ENCODE peak calls at places on chromosomes 7 and 10, in ten cellular contexts. K is CD8-positive, alpha-beta T cell; R is cardiac muscle cell; Y is heart left ventricle; I is MM.1S; T is naive thymus-derived CD4-positive, alpha-beta T cell; C is lung; U is uterus; V is small intestine; M is transverse colon. N is an unnamed sample.

GRCh38 chr7:101882595-101883564 is 65.5 kb downstream of the CUX1 start:
- DNase-seq in K (no peak), R (peak; percentile 100), Y (peak; percentile 94), I (no peak), T (no peak), C (peak; percentile 88), U (peak; percentile 91), V (peak; percentile 91), M (peak; percentile 85), N (no peak)

GRCh38 chr7:138608292-138608691 is 92.9 kb downstream of the SVOPL start:
- DNase-seq in K (no peak), R (peak; percentile 66), Y (no peak), I (no peak), T (no peak), C (no peak), U (no peak), V (no peak), M (no peak), N (no peak)

GRCh38 chr7:44278451-44279161 is 46.8 kb downstream of the CAMK2B start:
- DNase-seq in K (no peak), R (no peak), Y (peak; percentile 23), I (no peak), T (no peak), C (no peak), U (peak; percentile 5), V (no peak), M (peak; percentile 3), N (no peak)

GRCh38 chr7:5595545-5596045 is 172.0 kb upstream of the TNRC18 start:
- DNase-seq in K (no peak), R (no peak), Y (peak; percentile 58), I (no peak), T (peak; percentile 25), C (no peak), U (no peak), V (no peak), M (no peak), N (peak; percentile 19)

GRCh38 chr7:108099650-108100049 is 30.5 kb downstream of the LAMB4 start:
- DNase-seq in K (no peak), R (no peak), Y (no peak), I (no peak), T (no peak), C (no peak), U (no peak), V (no peak), M (no peak), N (no peak)

GRCh38 chr7:143239822-143240221 is 18.0 kb downstream of the TAS2R40 start:
- DNase-seq in K (no peak), R (peak; percentile 57), Y (no peak), I (no peak), T (no peak), C (no peak), U (no peak), V (no peak), M (no peak), N (no peak)

GRCh38 chr7:72101444-72101843 is 310.7 kb downstream of the CALN1 start:
- DNase-seq in K (no peak), R (no peak), Y (no peak), I (no peak), T (no peak), C (no peak), U (no peak), V (no peak), M (no peak), N (no peak)

GRCh38 chr10:7400068-7400824 is 10.6 kb downstream of the SFMBT2 start:
- DNase-seq in K (no peak), R (no peak), Y (peak; percentile 75), I (no peak), T (no peak), C (no peak), U (no peak), V (no peak), M (no peak), N (no peak)

GRCh38 chr10:132207536-132208488 is 21.1 kb downstream of the DPYSL4 start:
- DNase-seq in K (no peak), R (no peak), Y (peak; percentile 60), I (no peak), T (no peak), C (no peak), U (no peak), V (no peak), M (no peak), N (no peak)

GRCh38 chr10:13709931-13710690 is 123.3 kb downstream of the PRPF18 start:
- DNase-seq in K (no peak), R (peak; percentile 38), Y (peak; percentile 51), I (no peak), T (no peak), C (no peak), U (no peak), V (no peak), M (no peak), N (no peak)

GRCh38 chr10:13707156-13707881 is 120.6 kb downstream of the PRPF18 start:
- DNase-seq in K (no peak), R (peak; percentile 96), Y (peak; percentile 93), I (no peak), T (peak; percentile 33), C (peak; percentile 69), U (peak; percentile 80), V (peak; percentile 62), M (peak; percentile 75), N (no peak)

GRCh38 chr10:13706604-13707003 is 119.8 kb downstream of the PRPF18 start:
- DNase-seq in K (no peak), R (no peak), Y (no peak), I (no peak), T (no peak), C (no peak), U (no peak), V (no peak), M (peak; percentile 20), N (no peak)

GRCh38 chr10:13706175-13706574 is 119.4 kb downstream of the PRPF18 start:
- DNase-seq in K (no peak), R (no peak), Y (no peak), I (no peak), T (no peak), C (no peak), U (no peak), V (no peak), M (no peak), N (no peak)

DNA sequence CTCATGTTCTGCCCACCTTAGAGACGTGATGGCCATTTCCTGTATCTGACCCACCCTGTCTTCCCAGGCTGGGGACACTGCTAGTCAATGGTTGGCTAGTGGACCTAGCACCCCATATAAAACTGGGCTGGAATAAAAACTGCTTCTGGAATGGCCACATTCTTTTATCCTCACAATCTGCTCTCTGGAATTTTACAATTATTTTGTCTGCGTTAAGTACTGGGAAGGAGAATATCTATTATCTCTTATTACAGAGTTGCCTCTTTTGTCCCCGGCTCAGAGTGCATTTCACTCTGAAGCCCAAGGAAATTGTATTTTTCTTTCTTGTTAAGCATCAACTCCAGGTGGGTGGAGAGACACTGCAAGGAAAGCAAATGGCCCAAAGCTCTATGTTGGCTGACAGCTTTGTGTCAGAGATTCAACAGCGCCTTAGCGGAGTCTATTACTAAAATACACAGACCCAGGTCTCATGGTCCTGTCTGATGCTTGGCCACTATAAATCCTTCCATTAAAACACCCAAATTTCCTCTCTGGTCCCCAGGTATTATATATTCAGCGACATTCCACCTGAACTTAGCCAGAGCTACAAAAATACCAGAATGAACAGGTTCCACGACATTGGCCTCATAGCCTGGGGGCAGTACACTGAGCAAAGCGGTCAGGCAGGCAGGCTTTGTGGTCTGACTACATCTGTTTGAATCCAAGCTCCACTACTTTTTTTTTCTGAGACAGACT is 121.7 kb downstream of the PRPF18 start:
- DNase-seq in K (no peak), R (no peak), Y (no peak), I (no peak), T (no peak), C (no peak), U (no peak), V (no peak), M (no peak), N (no peak)
- H3K4me1 ChIP-seq in K (peaks cover 9% of the 10 kb centered on the region), R (peaks cover 17% of the 10 kb centered on the region), Y (peaks cover 94% of the 10 kb centered on the region), I (no peaks in the 10 kb centered on the region), T (no peaks in the 10 kb centered on the region), C (peaks cover 17% of the 10 kb centered on the region), U (no peaks in the 10 kb centered on the region), V (no peaks in the 10 kb centered on the region), M (peaks cover 38% of the 10 kb centered on the region), N (peaks cover 12% of the 10 kb centered on the region)

DNA sequence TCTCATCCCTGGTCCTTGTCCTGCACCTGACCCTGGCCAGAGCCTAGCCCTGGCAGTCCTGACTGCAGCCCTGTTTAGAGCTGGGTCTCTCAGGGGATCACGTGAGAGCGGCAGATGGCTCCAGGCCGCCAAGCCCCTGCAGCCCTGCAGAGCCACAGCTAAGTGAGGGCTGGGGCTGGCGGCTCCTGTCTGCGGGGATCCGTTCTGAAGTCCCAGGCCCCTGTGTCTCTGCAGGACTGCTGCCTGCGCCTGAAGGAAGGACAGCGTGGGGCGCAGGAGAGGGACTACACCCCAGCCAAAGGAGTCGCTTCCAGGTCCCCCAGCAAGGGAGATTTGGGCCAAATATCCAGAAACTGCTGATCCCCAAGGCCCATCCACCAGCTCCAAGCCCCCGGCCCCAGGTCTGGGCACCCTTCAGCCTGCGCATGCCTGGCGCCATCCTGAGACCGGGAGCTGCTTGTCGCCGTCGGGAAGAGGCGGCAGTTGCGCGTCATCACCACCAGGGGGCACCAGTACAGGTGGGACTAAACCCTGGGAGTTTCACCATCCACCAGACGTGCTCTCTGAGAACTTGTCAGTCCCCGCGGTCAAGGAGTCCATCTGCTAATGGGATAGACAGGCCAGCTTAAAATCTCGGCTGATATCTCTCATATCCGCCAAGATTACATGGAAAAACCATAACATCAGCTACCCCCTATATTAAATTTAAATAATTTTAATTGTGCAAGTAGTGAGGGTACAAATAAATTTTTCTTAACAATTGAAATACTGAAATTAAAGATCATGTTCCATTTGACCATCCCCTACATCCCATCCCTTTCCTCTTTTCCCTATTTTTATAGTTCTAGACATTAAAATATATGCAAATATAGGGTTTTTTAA is 25.1 kb upstream of the GHRHR start:
- DNase-seq in K (peak; percentile 19), R (peak; percentile 78), Y (peak; percentile 85), I (peak; percentile 74), T (peak; percentile 41), C (peak; percentile 86), U (peak; percentile 79), V (peak; percentile 83), M (peak; percentile 91), N (peak; percentile 62)
- H3K27ac ChIP-seq in K (no peak overlapping the region), R (peak overlapping the region; percentile 58), Y (no peak overlapping the region), I (no peak overlapping the region), T (no peak overlapping the region), C (no peak overlapping the region), U (no peak overlapping the region), V (peak overlapping the region; percentile 39), M (peak overlapping the region; percentile 78), N (no peak overlapping the region)

DNA sequence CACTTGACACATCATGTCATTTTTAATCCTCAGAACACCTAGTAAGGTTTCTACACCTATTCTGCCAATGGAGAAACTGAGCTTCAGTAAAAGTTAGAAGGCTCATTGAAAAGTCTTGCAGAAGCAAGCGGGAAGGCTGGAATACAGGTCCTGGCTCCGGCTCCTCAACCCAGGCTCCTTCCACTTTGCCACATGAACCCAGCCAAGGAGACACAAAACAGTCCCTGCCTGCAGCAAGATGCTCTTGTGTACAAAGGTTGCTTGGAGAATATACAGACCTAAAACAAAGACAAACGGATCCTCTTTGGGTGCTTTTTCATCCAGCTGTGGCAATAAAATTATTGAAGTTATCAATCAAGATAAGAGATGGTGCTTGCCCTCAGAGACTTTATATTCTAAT is 106.8 kb downstream of the SORBS1 start:
- DNase-seq in K (no peak), R (no peak), Y (no peak), I (no peak), T (no peak), C (no peak), U (no peak), V (no peak), M (no peak), N (no peak)
- H3K4me1 ChIP-seq in K (no peaks in the 10 kb centered on the region), R (peaks cover 18% of the 10 kb centered on the region), Y (peaks cover 53% of the 10 kb centered on the region), I (no peaks in the 10 kb centered on the region), T (no peaks in the 10 kb centered on the region), C (no peaks in the 10 kb centered on the region), U (peaks cover 3% of the 10 kb centered on the region), V (no peaks in the 10 kb centered on the region), M (peaks cover 6% of the 10 kb centered on the region), N (no peaks in the 10 kb centered on the region)

GRCh38 chr10:68333905-68334431 is 1.2 kb upstream of the PBLD start:
- DNase-seq in K (no peak), R (no peak), Y (no peak), I (no peak), T (no peak), C (no peak), U (no peak), V (no peak), M (no peak), N (no peak)
- H3K27ac ChIP-seq in K (peak overlapping the region; percentile 99), R (peak overlapping the region; percentile 95), Y (peak overlapping the region; percentile 98), I (no peak overlapping the region), T (peak overlapping the region; percentile 99), C (no peak overlapping the region), U (peak overlapping the region; percentile 99), V (no peak overlapping the region), M (peak overlapping the region; percentile 98), N (peak overlapping the region; percentile 96)